ENCODE peak calls at places on chromosomes 13 and 19, in ten cellular contexts. One of them, this sample, is unnamed.

GRCh38 chr13:34300559-34300958 is 482.6 kb downstream of the RFC3 start:
- DNase-seq in tibial nerve: no peak
- DNase-seq in foreskin keratinocyte: no peak
- DNase-seq in uterus: no peak
- DNase-seq in endothelial cell: no peak
- DNase-seq in tibial artery: no peak
- DNase-seq in GM12878: no peak
- DNase-seq in AG04450: no peak
- DNase-seq in neural progenitor cell: no peak
- DNase-seq in astrocyte of the spinal cord: peak
- DNase-seq in this sample: no peak

GRCh38 chr13:89571676-89572075 is 1775.8 kb upstream of the MIR17HG start:
- DNase-seq in tibial nerve: no peak
- DNase-seq in foreskin keratinocyte: no peak
- DNase-seq in uterus: no peak
- DNase-seq in endothelial cell: no peak
- DNase-seq in tibial artery: no peak
- DNase-seq in GM12878: no peak
- DNase-seq in AG04450: no peak
- DNase-seq in neural progenitor cell: no peak
- DNase-seq in astrocyte of the spinal cord: no peak
- DNase-seq in this sample: no peak

GRCh38 chr19:16376649-16377048 is 52.0 kb downstream of the KLF2 start:
- DNase-seq in tibial nerve: no peak
- DNase-seq in foreskin keratinocyte: no peak
- DNase-seq in uterus: peak
- DNase-seq in endothelial cell: peak
- DNase-seq in tibial artery: no peak
- DNase-seq in GM12878: no peak
- DNase-seq in AG04450: no peak
- DNase-seq in neural progenitor cell: peak
- DNase-seq in astrocyte of the spinal cord: no peak
- DNase-seq in this sample: peak

GRCh38 chr13:40874138-40874776 is 84.8 kb downstream of the SLC25A15 start:
- DNase-seq in tibial nerve: no peak
- DNase-seq in foreskin keratinocyte: no peak
- DNase-seq in uterus: no peak
- DNase-seq in endothelial cell: no peak
- DNase-seq in tibial artery: no peak
- DNase-seq in GM12878: no peak
- DNase-seq in AG04450: no peak
- DNase-seq in neural progenitor cell: no peak
- DNase-seq in astrocyte of the spinal cord: peak
- DNase-seq in this sample: no peak

GRCh38 chr19:5595745-5596144 is 26.8 kb downstream of the SAFB2 start:
- DNase-seq in tibial nerve: no peak
- DNase-seq in foreskin keratinocyte: no peak
- DNase-seq in uterus: no peak
- DNase-seq in endothelial cell: no peak
- DNase-seq in tibial artery: no peak
- DNase-seq in GM12878: no peak
- DNase-seq in AG04450: no peak
- DNase-seq in neural progenitor cell: no peak
- DNase-seq in astrocyte of the spinal cord: no peak
- DNase-seq in this sample: no peak

GRCh38 chr13:36174923-36175322 is 39.4 kb downstream of the SOHLH2 start:
- DNase-seq in tibial nerve: no peak
- DNase-seq in foreskin keratinocyte: no peak
- DNase-seq in uterus: no peak
- DNase-seq in endothelial cell: no peak
- DNase-seq in tibial artery: no peak
- DNase-seq in GM12878: no peak
- DNase-seq in AG04450: no peak
- DNase-seq in neural progenitor cell: no peak
- DNase-seq in astrocyte of the spinal cord: no peak
- DNase-seq in this sample: no peak

GRCh38 chr19:46863818-46864629 is 3.2 kb downstream of the ARHGAP35 start:
- DNase-seq in tibial nerve: no peak
- DNase-seq in foreskin keratinocyte: no peak
- DNase-seq in uterus: peak
- DNase-seq in endothelial cell: no peak
- DNase-seq in tibial artery: no peak
- DNase-seq in GM12878: no peak
- DNase-seq in AG04450: no peak
- DNase-seq in neural progenitor cell: peak
- DNase-seq in astrocyte of the spinal cord: peak
- DNase-seq in this sample: peak

GRCh38 chr13:113273856-113274590 is 23.0 kb upstream of the LAMP1 start:
- DNase-seq in tibial nerve: no peak
- DNase-seq in foreskin keratinocyte: peak
- DNase-seq in uterus: no peak
- DNase-seq in endothelial cell: no peak
- DNase-seq in tibial artery: no peak
- DNase-seq in GM12878: no peak
- DNase-seq in AG04450: no peak
- DNase-seq in neural progenitor cell: no peak
- DNase-seq in astrocyte of the spinal cord: peak
- DNase-seq in this sample: no peak

GRCh38 chr19:1675633-1676350 is 23.4 kb upstream of the TCF3 start:
- DNase-seq in tibial nerve: no peak
- DNase-seq in foreskin keratinocyte: no peak
- DNase-seq in uterus: no peak
- DNase-seq in endothelial cell: no peak
- DNase-seq in tibial artery: no peak
- DNase-seq in GM12878: no peak
- DNase-seq in AG04450: no peak
- DNase-seq in neural progenitor cell: peak
- DNase-seq in astrocyte of the spinal cord: no peak
- DNase-seq in this sample: peak

GRCh38 chr13:107992542-107992941 is 222.8 kb downstream of the LIG4 start:
- DNase-seq in tibial nerve: no peak
- DNase-seq in foreskin keratinocyte: peak
- DNase-seq in uterus: no peak
- DNase-seq in endothelial cell: no peak
- DNase-seq in tibial artery: no peak
- DNase-seq in GM12878: no peak
- DNase-seq in AG04450: no peak
- DNase-seq in neural progenitor cell: no peak
- DNase-seq in astrocyte of the spinal cord: no peak
- DNase-seq in this sample: no peak

GRCh38 chr13:90880790-90881189 is 466.7 kb upstream of the MIR17HG start:
- DNase-seq in tibial nerve: no peak
- DNase-seq in foreskin keratinocyte: no peak
- DNase-seq in uterus: no peak
- DNase-seq in endothelial cell: no peak
- DNase-seq in tibial artery: no peak
- DNase-seq in GM12878: no peak
- DNase-seq in AG04450: no peak
- DNase-seq in neural progenitor cell: no peak
- DNase-seq in astrocyte of the spinal cord: no peak
- DNase-seq in this sample: no peak

GRCh38 chr19:22619371-22619770 is 14.8 kb upstream of the ZNF492 start:
- DNase-seq in tibial nerve: no peak
- DNase-seq in foreskin keratinocyte: no peak
- DNase-seq in uterus: no peak
- DNase-seq in endothelial cell: no peak
- DNase-seq in tibial artery: no peak
- DNase-seq in GM12878: no peak
- DNase-seq in AG04450: no peak
- DNase-seq in neural progenitor cell: no peak
- DNase-seq in astrocyte of the spinal cord: no peak
- DNase-seq in this sample: no peak

GRCh38 chr19:32977269-32977668 is 5.2 kb downstream of the FAAP24 start:
- DNase-seq in tibial nerve: no peak
- DNase-seq in foreskin keratinocyte: no peak
- DNase-seq in uterus: no peak
- DNase-seq in endothelial cell: no peak
- DNase-seq in tibial artery: no peak
- DNase-seq in GM12878: no peak
- DNase-seq in AG04450: no peak
- DNase-seq in neural progenitor cell: no peak
- DNase-seq in astrocyte of the spinal cord: no peak
- DNase-seq in this sample: no peak

GRCh38 chr19:2607712-2608601 is 94.5 kb downstream of the GNG7 start:
- DNase-seq in tibial nerve: no peak
- DNase-seq in foreskin keratinocyte: no peak
- DNase-seq in uterus: no peak
- DNase-seq in endothelial cell: no peak
- DNase-seq in tibial artery: peak
- DNase-seq in GM12878: peak
- DNase-seq in AG04450: no peak
- DNase-seq in neural progenitor cell: no peak
- DNase-seq in astrocyte of the spinal cord: no peak
- DNase-seq in this sample: no peak

GRCh38 chr19:18428837-18429674 is 8.9 kb downstream of the ISYNA1 start:
- DNase-seq in tibial nerve: no peak
- DNase-seq in foreskin keratinocyte: peak
- DNase-seq in uterus: peak
- DNase-seq in endothelial cell: peak
- DNase-seq in tibial artery: no peak
- DNase-seq in GM12878: no peak
- DNase-seq in AG04450: no peak
- DNase-seq in neural progenitor cell: peak
- DNase-seq in astrocyte of the spinal cord: peak
- DNase-seq in this sample: peak
- TF ChIP-seq CTCF in tibial nerve: no peak
- TF ChIP-seq CTCF in foreskin keratinocyte: no peak
- TF ChIP-seq CTCF in uterus: no peak
- TF ChIP-seq CTCF in endothelial cell: no peak
- TF ChIP-seq CTCF in tibial artery: no peak
- TF ChIP-seq CTCF in GM12878: no peak
- TF ChIP-seq CTCF in AG04450: no peak
- TF ChIP-seq CTCF in neural progenitor cell: no peak
- TF ChIP-seq CTCF in astrocyte of the spinal cord: no peak
- TF ChIP-seq CTCF in this sample: no peak

DNA sequence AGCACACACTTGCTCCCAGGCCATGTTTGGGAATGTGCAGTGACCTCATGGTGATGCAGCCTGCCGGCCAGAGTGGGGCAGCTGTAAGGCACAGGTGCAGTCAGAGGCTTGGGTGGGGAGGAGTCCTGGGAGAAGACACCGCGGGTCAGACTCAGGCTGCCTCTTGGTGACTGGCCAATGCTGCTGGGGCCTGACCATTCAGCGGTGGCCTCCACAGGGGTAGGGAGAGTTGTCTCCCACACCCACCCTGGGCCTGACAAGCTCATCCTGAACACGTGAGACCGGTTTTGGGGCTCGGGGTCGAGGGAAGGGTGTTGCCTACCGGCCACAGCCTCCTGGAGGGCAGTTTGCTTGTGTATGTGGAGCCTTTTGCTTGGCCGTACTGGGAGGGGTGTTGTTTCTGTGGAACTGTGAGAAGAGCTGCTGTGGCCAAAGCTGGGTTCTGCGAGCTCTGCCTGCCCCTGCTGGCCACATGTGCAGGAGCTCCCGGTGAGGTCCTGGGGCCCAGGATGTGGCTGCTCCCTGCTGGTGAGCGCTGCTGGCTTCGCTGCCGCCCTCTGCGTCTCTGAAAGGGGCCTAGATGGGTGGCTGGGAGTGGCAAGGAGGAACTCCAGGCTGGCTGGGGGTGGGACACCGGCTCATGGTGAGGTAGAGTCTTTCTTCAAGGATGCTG is 22.1 kb downstream of the UPF1 start:
- DNase-seq in tibial nerve: no peak
- DNase-seq in foreskin keratinocyte: no peak
- DNase-seq in uterus: no peak
- DNase-seq in endothelial cell: no peak
- DNase-seq in tibial artery: no peak
- DNase-seq in GM12878: no peak
- DNase-seq in AG04450: no peak
- DNase-seq in neural progenitor cell: no peak
- DNase-seq in astrocyte of the spinal cord: no peak
- DNase-seq in this sample: no peak
- TF ChIP-seq CTCF in tibial nerve: no peak
- TF ChIP-seq CTCF in foreskin keratinocyte: no peak
- TF ChIP-seq CTCF in uterus: no peak
- TF ChIP-seq CTCF in endothelial cell: no peak
- TF ChIP-seq CTCF in tibial artery: no peak
- TF ChIP-seq CTCF in GM12878: no peak
- TF ChIP-seq CTCF in AG04450: no peak
- TF ChIP-seq CTCF in neural progenitor cell: peak
- TF ChIP-seq CTCF in astrocyte of the spinal cord: peak
- TF ChIP-seq CTCF in this sample: no peak

GRCh38 chr13:76980075-76980718 is 11.7 kb upstream of the CLN5 start:
- DNase-seq in tibial nerve: peak
- DNase-seq in foreskin keratinocyte: no peak
- DNase-seq in uterus: peak
- DNase-seq in endothelial cell: peak
- DNase-seq in tibial artery: peak
- DNase-seq in GM12878: no peak
- DNase-seq in AG04450: peak
- DNase-seq in neural progenitor cell: peak
- DNase-seq in astrocyte of the spinal cord: peak
- DNase-seq in this sample: peak
- TF ChIP-seq CTCF in tibial nerve: peak
- TF ChIP-seq CTCF in foreskin keratinocyte: peak
- TF ChIP-seq CTCF in uterus: peak
- TF ChIP-seq CTCF in endothelial cell: peak
- TF ChIP-seq CTCF in tibial artery: peak
- TF ChIP-seq CTCF in GM12878: peak
- TF ChIP-seq CTCF in AG04450: peak
- TF ChIP-seq CTCF in neural progenitor cell: no peak
- TF ChIP-seq CTCF in astrocyte of the spinal cord: peak
- TF ChIP-seq CTCF in this sample: peak

GRCh38 chr19:40208602-40209001 is 9.6 kb downstream of the TTC9B start:
- DNase-seq in tibial nerve: no peak
- DNase-seq in foreskin keratinocyte: no peak
- DNase-seq in uterus: no peak
- DNase-seq in endothelial cell: no peak
- DNase-seq in tibial artery: no peak
- DNase-seq in GM12878: no peak
- DNase-seq in AG04450: no peak
- DNase-seq in neural progenitor cell: no peak
- DNase-seq in astrocyte of the spinal cord: no peak
- DNase-seq in this sample: no peak

GRCh38 chr19:40213251-40213793 is 4.9 kb downstream of the TTC9B start:
- DNase-seq in tibial nerve: no peak
- DNase-seq in foreskin keratinocyte: no peak
- DNase-seq in uterus: no peak
- DNase-seq in endothelial cell: no peak
- DNase-seq in tibial artery: no peak
- DNase-seq in GM12878: no peak
- DNase-seq in AG04450: no peak
- DNase-seq in neural progenitor cell: no peak
- DNase-seq in astrocyte of the spinal cord: no peak
- DNase-seq in this sample: no peak

GRCh38 chr19:40214936-40215335 is 3.2 kb downstream of the TTC9B start:
- DNase-seq in tibial nerve: no peak
- DNase-seq in foreskin keratinocyte: no peak
- DNase-seq in uterus: no peak
- DNase-seq in endothelial cell: no peak
- DNase-seq in tibial artery: no peak
- DNase-seq in GM12878: no peak
- DNase-seq in AG04450: no peak
- DNase-seq in neural progenitor cell: no peak
- DNase-seq in astrocyte of the spinal cord: no peak
- DNase-seq in this sample: no peak

GRCh38 chr19:40213882-40214570 is 4.2 kb downstream of the TTC9B start:
- DNase-seq in tibial nerve: no peak
- DNase-seq in foreskin keratinocyte: no peak
- DNase-seq in uterus: no peak
- DNase-seq in endothelial cell: no peak
- DNase-seq in tibial artery: no peak
- DNase-seq in GM12878: no peak
- DNase-seq in AG04450: no peak
- DNase-seq in neural progenitor cell: no peak
- DNase-seq in astrocyte of the spinal cord: no peak
- DNase-seq in this sample: no peak

GRCh38 chr19:40210919-40211318 is 7.3 kb downstream of the TTC9B start:
- DNase-seq in tibial nerve: no peak
- DNase-seq in foreskin keratinocyte: no peak
- DNase-seq in uterus: no peak
- DNase-seq in endothelial cell: no peak
- DNase-seq in tibial artery: no peak
- DNase-seq in GM12878: no peak
- DNase-seq in AG04450: no peak
- DNase-seq in neural progenitor cell: no peak
- DNase-seq in astrocyte of the spinal cord: no peak
- DNase-seq in this sample: no peak
- TF ChIP-seq CTCF in tibial nerve: no peak
- TF ChIP-seq CTCF in foreskin keratinocyte: no peak
- TF ChIP-seq CTCF in uterus: no peak
- TF ChIP-seq CTCF in endothelial cell: no peak
- TF ChIP-seq CTCF in tibial artery: no peak
- TF ChIP-seq CTCF in GM12878: no peak
- TF ChIP-seq CTCF in AG04450: no peak
- TF ChIP-seq CTCF in neural progenitor cell: peak
- TF ChIP-seq CTCF in astrocyte of the spinal cord: no peak
- TF ChIP-seq CTCF in this sample: no peak